ENCODE peak calls at places on chromosomes 5 and 9, in four cellular contexts. One of them, this sample, is unnamed.

GRCh38 chr5:173310861-173311515 is 17.2 kb downstream of the STC2 start:
- DNase-seq in endothelial cell of umbilical vein: no peak
- DNase-seq in K562: no peak
- DNase-seq in HepG2: no peak
- DNase-seq in this sample: no peak

GRCh38 chr5:118956727-118957126 is 31.6 kb downstream of the DTWD2 start:
- DNase-seq in K562: no peak
- DNase-seq in HepG2: no peak
- DNase-seq in endothelial cell of umbilical vein: peak; percentile 9
- DNase-seq in this sample: no peak

GRCh38 chr5:123088031-123088805 is 823 bp upstream of the PRDM6 start:
- DNase-seq in K562: no peak
- DNase-seq in endothelial cell of umbilical vein: peak; percentile 15
- DNase-seq in HepG2: peak; percentile 3
- DNase-seq in this sample: no peak

GRCh38 chr5:107812570-107813141 is 141.9 kb upstream of the EFNA5 start:
- DNase-seq in K562: no peak
- DNase-seq in HepG2: no peak
- DNase-seq in endothelial cell of umbilical vein: no peak
- DNase-seq in this sample: no peak

GRCh38 chr9:107935931-107936330 is 446.4 kb upstream of the KLF4 start:
- DNase-seq in endothelial cell of umbilical vein: no peak
- DNase-seq in K562: no peak
- DNase-seq in HepG2: no peak
- DNase-seq in this sample: no peak

GRCh38 chr9:27765931-27766835 is 192.9 kb upstream of the C9orf72 start:
- DNase-seq in endothelial cell of umbilical vein: no peak
- DNase-seq in K562: no peak
- DNase-seq in HepG2: no peak
- DNase-seq in this sample: no peak

GRCh38 chr9:33155393-33155792 is 11.7 kb downstream of the B4GALT1 start:
- DNase-seq in K562: no peak
- DNase-seq in endothelial cell of umbilical vein: no peak
- DNase-seq in HepG2: no peak
- DNase-seq in this sample: no peak

GRCh38 chr5:151179489-151179840 is 21.9 kb upstream of the ANXA6 start:
- DNase-seq in HepG2: no peak
- DNase-seq in endothelial cell of umbilical vein: no peak
- DNase-seq in K562: no peak
- DNase-seq in this sample: no peak

GRCh38 chr5:128671861-128672414 is 133.9 kb upstream of the FBN2 start:
- DNase-seq in K562: no peak
- DNase-seq in HepG2: no peak
- DNase-seq in endothelial cell of umbilical vein: no peak
- DNase-seq in this sample: no peak

GRCh38 chr5:144405986-144406385 is 235.3 kb downstream of the KCTD16 start:
- DNase-seq in endothelial cell of umbilical vein: no peak
- DNase-seq in K562: no peak
- DNase-seq in HepG2: no peak
- DNase-seq in this sample: no peak

GRCh38 chr9:135963938-135964337 is 2.8 kb upstream of the UBAC1 start:
- DNase-seq in K562: no peak
- DNase-seq in endothelial cell of umbilical vein: no peak
- DNase-seq in HepG2: no peak
- DNase-seq in this sample: no peak

GRCh38 chr9:135959814-135960213 is 1.4 kb downstream of the UBAC1 start:
- DNase-seq in K562: no peak
- DNase-seq in endothelial cell of umbilical vein: no peak
- DNase-seq in HepG2: no peak
- DNase-seq in this sample: no peak

GRCh38 chr9:130746434-130747212 is 53.0 kb downstream of the EXOSC2 start:
- DNase-seq in HepG2: no peak
- DNase-seq in K562: peak; percentile 51
- DNase-seq in endothelial cell of umbilical vein: peak; percentile 86
- DNase-seq in this sample: no peak

GRCh38 chr9:113648048-113648447 is 184.5 kb downstream of the RGS3 start:
- DNase-seq in HepG2: no peak
- DNase-seq in endothelial cell of umbilical vein: no peak
- DNase-seq in K562: no peak
- DNase-seq in this sample: no peak

GRCh38 chr9:131038256-131039128 is 29.5 kb downstream of the LAMC3 start:
- DNase-seq in K562: peak; percentile 68
- DNase-seq in HepG2: no peak
- DNase-seq in endothelial cell of umbilical vein: no peak
- DNase-seq in this sample: no peak

GRCh38 chr5:68418230-68418629 is 202.7 kb downstream of the PIK3R1 start:
- DNase-seq in HepG2: no peak
- DNase-seq in endothelial cell of umbilical vein: no peak
- DNase-seq in K562: no peak
- DNase-seq in this sample: no peak

GRCh38 chr9:126482361-126483044 is 131.2 kb upstream of the LMX1B start:
- DNase-seq in endothelial cell of umbilical vein: no peak
- DNase-seq in K562: peak; percentile 36
- DNase-seq in HepG2: no peak
- DNase-seq in this sample: peak; percentile 36

GRCh38 chr5:60223342-60223741 is 329.8 kb upstream of the PDE4D start:
- DNase-seq in HepG2: no peak
- DNase-seq in K562: no peak
- DNase-seq in endothelial cell of umbilical vein: no peak
- DNase-seq in this sample: no peak

GRCh38 chr5:24539625-24540024 is 105.2 kb downstream of the CDH10 start:
- DNase-seq in K562: no peak
- DNase-seq in endothelial cell of umbilical vein: no peak
- DNase-seq in HepG2: no peak
- DNase-seq in this sample: no peak

GRCh38 chr5:89572696-89573095 is 689.7 kb upstream of the MEF2C start:
- DNase-seq in HepG2: no peak
- DNase-seq in K562: no peak
- DNase-seq in endothelial cell of umbilical vein: no peak
- DNase-seq in this sample: no peak

GRCh38 chr5:178394074-178394473 is 161.5 kb upstream of the PHYKPL start:
- DNase-seq in K562: no peak
- DNase-seq in HepG2: no peak
- DNase-seq in endothelial cell of umbilical vein: no peak
- DNase-seq in this sample: peak; percentile 44

GRCh38 chr5:142815469-142815868 is 45.3 kb downstream of the ARHGAP26 start:
- DNase-seq in endothelial cell of umbilical vein: no peak
- DNase-seq in HepG2: no peak
- DNase-seq in K562: no peak
- DNase-seq in this sample: no peak

GRCh38 chr5:140926211-140926902 is at the start of gene PCDHAC1:
- DNase-seq in endothelial cell of umbilical vein: peak; percentile 77
- DNase-seq in K562: peak; percentile 18
- DNase-seq in HepG2: no peak
- DNase-seq in this sample: peak; percentile 98

GRCh38 chr5:2876183-2876582 is 124.7 kb upstream of the IRX2 start:
- DNase-seq in K562: no peak
- DNase-seq in endothelial cell of umbilical vein: no peak
- DNase-seq in HepG2: no peak
- DNase-seq in this sample: no peak

GRCh38 chr9:110048976-110049698 is 158.8 kb downstream of the C9orf152 start:
- DNase-seq in K562: no peak
- DNase-seq in HepG2: no peak
- DNase-seq in endothelial cell of umbilical vein: no peak
- DNase-seq in this sample: no peak

GRCh38 chr5:108810717-108811116 is 63.0 kb downstream of the FER start:
- DNase-seq in endothelial cell of umbilical vein: no peak
- DNase-seq in K562: no peak
- DNase-seq in HepG2: no peak
- DNase-seq in this sample: no peak

GRCh38 chr5:118791986-118792734 is 196.2 kb downstream of the DTWD2 start:
- DNase-seq in K562: peak; percentile 44
- DNase-seq in endothelial cell of umbilical vein: peak; percentile 66
- DNase-seq in HepG2: peak; percentile 54
- DNase-seq in this sample: no peak

GRCh38 chr9:80144856-80145255 is 573.1 kb downstream of the TLE4 start:
- DNase-seq in K562: no peak
- DNase-seq in HepG2: no peak
- DNase-seq in endothelial cell of umbilical vein: no peak
- DNase-seq in this sample: no peak

GRCh38 chr5:76819851-76820280 is 1.0 kb downstream of the F2RL1 start:
- DNase-seq in endothelial cell of umbilical vein: no peak
- DNase-seq in K562: no peak
- DNase-seq in HepG2: no peak
- DNase-seq in this sample: no peak

GRCh38 chr9:137045294-137046093 is 483 bp downstream of the NPDC1 start:
- DNase-seq in K562: peak; percentile 36
- DNase-seq in HepG2: no peak
- DNase-seq in endothelial cell of umbilical vein: peak; percentile 40
- DNase-seq in this sample: peak; percentile 75

GRCh38 chr9:5499889-5500398 is 10.4 kb upstream of the PDCD1LG2 start:
- DNase-seq in HepG2: no peak
- DNase-seq in endothelial cell of umbilical vein: peak; percentile 97
- DNase-seq in K562: no peak
- DNase-seq in this sample: no peak

GRCh38 chr5:72557576-72558336 is 50.5 kb upstream of the ZNF366 start:
- DNase-seq in K562: no peak
- DNase-seq in HepG2: no peak
- DNase-seq in endothelial cell of umbilical vein: peak; percentile 77
- DNase-seq in this sample: no peak

GRCh38 chr9:131854334-131854733 is 114.5 kb upstream of the RAPGEF1 start:
- DNase-seq in endothelial cell of umbilical vein: no peak
- DNase-seq in K562: no peak
- DNase-seq in HepG2: no peak
- DNase-seq in this sample: no peak

GRCh38 chr5:56328753-56329560 is 95.8 kb upstream of the ANKRD55 start:
- DNase-seq in HepG2: peak; percentile 83
- DNase-seq in K562: no peak
- DNase-seq in endothelial cell of umbilical vein: peak; percentile 72
- DNase-seq in this sample: no peak

GRCh38 chr5:75337366-75338021 is 474 bp downstream of the HMGCR start:
- DNase-seq in K562: no peak
- DNase-seq in HepG2: no peak
- DNase-seq in endothelial cell of umbilical vein: peak; percentile 35
- DNase-seq in this sample: no peak

GRCh38 chr5:99105216-99105615 is 176.4 kb upstream of the CHD1 start:
- DNase-seq in HepG2: no peak
- DNase-seq in endothelial cell of umbilical vein: peak; percentile 63
- DNase-seq in K562: no peak
- DNase-seq in this sample: no peak

DNA sequence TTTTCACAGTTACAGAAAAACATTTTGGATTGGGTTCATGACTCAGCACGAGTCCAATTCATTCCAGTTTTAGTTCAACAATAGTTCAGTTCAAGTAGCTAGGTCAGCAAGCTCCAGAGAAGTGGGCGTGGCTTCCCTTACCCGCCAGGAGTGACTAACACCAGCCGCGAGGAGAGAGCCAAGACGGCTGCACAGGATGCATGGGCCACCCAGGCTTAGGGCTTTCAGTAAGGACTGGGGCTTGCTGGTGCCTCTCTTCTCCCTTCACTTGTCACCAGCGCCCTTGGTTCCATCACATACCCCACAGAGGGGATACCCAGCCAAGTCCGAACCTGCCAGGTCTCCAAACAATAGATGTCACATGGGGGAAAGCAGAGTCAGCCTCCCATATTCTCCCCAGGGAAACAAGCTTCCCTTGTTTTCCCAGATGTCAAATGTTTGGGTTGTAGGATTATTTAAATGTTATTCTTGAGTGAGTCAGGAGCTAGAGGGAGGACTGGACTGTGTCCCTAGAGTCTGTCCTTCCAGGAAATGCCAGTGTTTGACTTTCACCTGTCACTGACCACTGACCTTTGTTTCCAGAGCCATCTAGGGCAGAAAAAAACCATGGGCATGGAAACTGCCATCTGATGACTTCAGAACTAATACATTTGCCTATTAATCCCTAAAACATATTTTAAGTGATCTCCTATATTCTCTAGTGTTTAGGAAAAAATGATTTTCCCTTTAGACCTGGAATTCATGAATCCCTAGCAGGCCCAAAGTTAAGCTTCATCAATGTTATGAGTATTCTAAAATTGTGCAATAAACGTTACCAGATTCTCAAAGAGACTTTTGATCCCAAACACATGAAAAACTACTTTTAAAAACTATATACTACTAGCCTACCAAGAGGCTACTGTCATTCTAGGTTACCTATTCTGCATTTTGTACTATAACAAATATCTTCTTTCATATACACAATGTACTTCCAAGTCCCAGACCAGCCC is 51.9 kb downstream of the NIPAL4 start:
- DNase-seq in endothelial cell of umbilical vein: peak; percentile 98
- DNase-seq in K562: peak; percentile 57
- DNase-seq in HepG2: peak; percentile 79
- DNase-seq in this sample: no peak
- TF ChIP-seq JUN in endothelial cell of umbilical vein: peak; percentile 57
- TF ChIP-seq JUN in K562: no peak
- TF ChIP-seq JUN in HepG2: peak; percentile 16
- TF ChIP-seq JUN in this sample: no peak

GRCh38 chr9:98867434-98868168 is 60.1 kb downstream of the GALNT12 start:
- DNase-seq in endothelial cell of umbilical vein: peak; percentile 9
- DNase-seq in HepG2: no peak
- DNase-seq in K562: peak; percentile 49
- DNase-seq in this sample: no peak
- TF ChIP-seq POLR2AphosphoS5 in endothelial cell of umbilical vein: no peak
- TF ChIP-seq POLR2AphosphoS5 in HepG2: no peak
- TF ChIP-seq POLR2AphosphoS5 in K562: no peak
- TF ChIP-seq POLR2AphosphoS5 in this sample: no peak

DNA sequence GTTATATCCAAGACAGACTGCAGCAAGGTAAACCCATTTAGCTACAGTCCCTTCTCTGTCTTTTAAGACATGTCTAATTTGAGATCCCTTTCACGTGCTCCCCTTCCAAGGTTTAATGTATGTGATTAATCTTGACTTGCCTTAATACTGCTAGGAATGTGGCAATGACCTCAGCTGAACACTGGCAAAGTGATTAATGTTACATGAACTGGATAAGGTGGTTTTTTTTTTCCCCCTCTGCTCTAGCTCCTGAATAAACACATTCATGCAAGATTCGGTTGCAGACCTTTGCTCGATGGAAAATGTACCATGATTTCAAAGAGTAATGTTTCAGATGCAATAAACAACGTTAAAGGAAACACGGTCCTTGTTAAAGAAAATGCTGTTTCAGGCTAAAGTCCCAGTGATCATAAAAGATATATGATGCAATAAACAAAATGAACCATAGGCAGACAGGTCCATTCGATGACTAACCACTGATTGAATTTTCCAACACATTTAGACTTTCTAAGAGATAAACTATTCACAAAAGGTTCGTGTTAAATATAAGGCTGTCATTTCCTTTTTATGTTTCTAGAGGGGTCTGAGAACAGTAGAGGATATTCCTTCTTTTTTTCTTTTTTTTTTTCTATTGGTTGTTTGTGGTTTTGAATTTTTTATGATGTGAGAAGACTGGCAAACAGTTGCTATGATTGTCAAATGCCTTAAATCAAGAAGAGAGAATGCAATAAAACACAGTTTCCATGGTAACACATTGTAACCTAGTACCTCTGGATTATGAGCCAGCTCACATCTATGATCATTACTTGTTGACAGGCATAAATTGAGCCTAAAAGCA is 44.7 kb upstream of the ZNF608 start:
- DNase-seq in K562: no peak
- DNase-seq in endothelial cell of umbilical vein: peak; percentile 36
- DNase-seq in HepG2: no peak
- DNase-seq in this sample: no peak
- TF ChIP-seq JUN in K562: no peak
- TF ChIP-seq JUN in endothelial cell of umbilical vein: no peak
- TF ChIP-seq JUN in HepG2: no peak
- TF ChIP-seq JUN in this sample: no peak

GRCh38 chr9:272251-273213 is 57.9 kb downstream of the DOCK8 start:
- DNase-seq in HepG2: no peak
- DNase-seq in K562: peak; percentile 26
- DNase-seq in endothelial cell of umbilical vein: no peak
- DNase-seq in this sample: no peak
- TF ChIP-seq POLR2AphosphoS5 in HepG2: no peak
- TF ChIP-seq POLR2AphosphoS5 in K562: peak; percentile 56
- TF ChIP-seq POLR2AphosphoS5 in endothelial cell of umbilical vein: no peak
- TF ChIP-seq POLR2AphosphoS5 in this sample: no peak

This sample was measured in H1.